ENCODE peak calls at places on chromosomes 2 and 18, in four cellular contexts. K is right atrium auricular region, I is fibroblast of villous mesenchyme, W is NT2/D1. J is an unnamed sample.

GRCh38 chr2:72794572-72794971 is 31.3 kb downstream of the EXOC6B start:
- DNase-seq in K (no peak), I (peak), W (no peak), J (no peak)

GRCh38 chr2:71563872-71564271 is 110.5 kb downstream of the DYSF start:
- DNase-seq in K (no peak), I (no peak), W (no peak), J (peak)

GRCh38 chr2:168915433-168916328 is 14.6 kb downstream of the G6PC2 start:
- DNase-seq in K (no peak), W (no peak), I (no peak), J (no peak)

GRCh38 chr18:58584219-58585127 is 44.4 kb downstream of the ALPK2 start:
- DNase-seq in I (peak), K (no peak), W (peak), J (peak)

GRCh38 chr2:171347591-171348032 is 86.2 kb downstream of the METTL8 start:
- DNase-seq in K (no peak), W (no peak), I (peak), J (peak)

GRCh38 chr2:224561234-224562005 is 23.7 kb downstream of the CUL3 start:
- DNase-seq in K (no peak), W (no peak), I (peak), J (no peak)

GRCh38 chr2:190576565-190576964 is 42.0 kb upstream of the NEMP2 start:
- DNase-seq in W (no peak), I (no peak), K (no peak), J (no peak)

GRCh38 chr18:63887424-63887823 is at the start of gene SERPINB2:
- DNase-seq in W (no peak), I (no peak), K (no peak), J (no peak)

GRCh38 chr2:179251865-179252264 is 12.8 kb downstream of the SESTD1 start:
- DNase-seq in I (no peak), W (no peak), K (no peak), J (no peak)

GRCh38 chr2:171547720-171548119 is 25.4 kb downstream of the CYBRD1 start:
- DNase-seq in W (no peak), I (no peak), K (no peak), J (peak)

GRCh38 chr2:200308001-200308400 is 1.5 kb downstream of the SPATS2L start:
- DNase-seq in I (peak), K (no peak), W (no peak), J (peak)

GRCh38 chr2:200309296-200309846 is 2.9 kb downstream of the SPATS2L start:
- DNase-seq in K (no peak), W (no peak), I (no peak), J (no peak)

GRCh38 chr2:200311139-200311538 is 4.6 kb downstream of the SPATS2L start:
- DNase-seq in I (no peak), W (no peak), K (no peak), J (no peak)

GRCh38 chr2:200308421-200309295 is 2.2 kb downstream of the SPATS2L start:
- DNase-seq in W (no peak), I (peak), K (no peak), J (peak)

DNA sequence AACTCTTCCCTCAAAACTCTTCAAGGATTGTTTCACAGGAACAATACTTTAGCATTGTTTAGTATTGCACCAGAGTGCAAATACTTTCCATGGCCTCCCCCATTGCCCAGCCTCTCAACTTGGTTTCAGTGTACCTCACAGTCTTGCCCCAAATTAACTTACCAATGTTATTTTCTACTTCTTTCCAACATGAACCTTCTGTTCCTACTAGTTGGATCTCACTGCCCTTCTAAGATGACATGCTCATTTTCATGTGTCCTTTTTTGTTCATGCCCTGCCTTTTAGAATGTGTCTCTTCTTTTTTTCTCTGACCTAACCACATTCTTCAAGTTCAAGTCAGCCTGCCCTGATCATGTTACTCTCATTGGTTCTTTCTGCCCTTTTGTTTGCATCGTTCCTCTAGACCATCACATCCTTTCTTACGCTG is 4.1 kb downstream of the SPATS2L start:
- DNase-seq in I (peak), W (no peak), K (no peak), J (peak)
- H3K4me3 ChIP-seq in I (no peak), W (no peak), K (no peak), J (no peak)

GRCh38 chr2:176107731-176108181 is 676 bp downstream of the HOXD11 start:
- DNase-seq in I (no peak), W (no peak), K (no peak), J (no peak)

GRCh38 chr2:176110975-176111663 is 4.0 kb downstream of the HOXD11 start:
- DNase-seq in W (no peak), K (no peak), I (peak), J (peak)

GRCh38 chr2:176106636-176107539 is at the start of gene HOXD11:
- DNase-seq in K (no peak), W (no peak), I (peak), J (no peak)

GRCh38 chr2:176109955-176110345 is 2.9 kb downstream of the HOXD11 start:
- DNase-seq in K (no peak), I (peak), W (no peak), J (no peak)

GRCh38 chr2:176109226-176109954 is 2.3 kb downstream of the HOXD11 start:
- DNase-seq in W (no peak), I (no peak), K (no peak), J (no peak)
- H3K4me3 ChIP-seq in W (peak), I (peak), K (no peak), J (no peak)

GRCh38 chr18:35526476-35527120 is 28.8 kb upstream of the INO80C start:
- DNase-seq in K (no peak), W (no peak), I (peak), J (peak)
- H3K4me3 ChIP-seq in K (peak), W (no peak), I (no peak), J (peak)

DNA sequence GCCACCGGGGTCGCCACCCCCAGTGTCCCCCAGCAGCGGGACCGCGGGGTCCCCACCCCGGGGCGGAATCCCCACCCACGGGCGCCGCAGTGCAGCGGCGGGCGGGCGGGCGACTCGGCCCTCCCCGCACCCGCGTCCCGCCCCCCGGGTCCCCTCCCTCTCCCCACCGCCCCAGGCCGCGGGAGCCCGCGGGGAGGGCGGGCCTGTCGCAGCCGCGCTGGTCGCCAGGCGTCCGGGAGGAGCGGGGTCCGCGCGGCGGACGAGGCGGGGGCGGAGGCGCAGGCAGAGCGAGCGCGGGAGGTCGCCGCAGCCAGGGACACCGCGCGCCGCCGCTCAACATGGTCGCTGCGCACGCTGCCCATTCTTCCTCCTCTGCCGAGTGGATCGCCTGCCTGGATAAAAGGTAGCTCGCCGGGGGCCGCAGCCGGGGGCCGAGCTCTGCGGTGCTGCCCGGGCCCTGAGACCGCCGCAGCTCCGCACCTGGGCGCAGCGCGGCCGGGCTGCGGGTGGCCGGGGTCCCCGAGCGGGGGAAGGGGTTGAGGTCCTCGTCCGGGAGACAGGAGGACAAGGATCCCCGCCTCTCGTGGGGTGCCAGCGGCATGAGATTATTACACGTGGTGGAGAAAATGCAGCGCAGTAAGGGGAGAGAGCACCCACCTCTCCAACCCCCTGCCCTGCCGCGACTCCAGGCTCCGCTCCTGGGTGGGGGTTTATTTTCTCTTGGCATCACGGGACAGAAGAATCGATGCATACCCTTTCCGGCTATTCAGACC is at the start of gene RAPGEF4:
- DNase-seq in W (no peak), K (no peak), I (no peak), J (no peak)
- H3K4me3 ChIP-seq in W (peak), K (peak), I (no peak), J (peak)

J was measured in fibroblast of lung.